ENCODE peak calls at places on chromosomes 5 and 9, in ten cellular contexts. K is stomach, J is esophagus muscularis mucosa, G is HL-60, I is transverse colon, U is HCT116, D is H1, X is GM12878, N is breast epithelium, Y is SK-N-SH. S is an unnamed sample.

GRCh38 chr9:137611623-137612609 is 6.4 kb downstream of the ARRDC1 start:
- DNase-seq in K (peak; percentile 97), J (no peak), G (no peak), I (peak; percentile 94), U (peak; percentile 90), D (no peak), X (no peak), N (peak; percentile 94), Y (peak; percentile 36), S (no peak)

GRCh38 chr9:120475341-120475740 is 104.6 kb downstream of the CDK5RAP2 start:
- DNase-seq in K (no peak), J (peak; percentile 77), G (no peak), I (no peak), U (no peak), D (no peak), X (no peak), N (no peak), Y (no peak), S (no peak)

GRCh38 chr9:129861447-129861827 is 26.2 kb downstream of the USP20 start:
- DNase-seq in K (no peak), J (no peak), G (no peak), I (no peak), U (no peak), D (no peak), X (no peak), N (no peak), Y (no peak), S (no peak)

GRCh38 chr9:71079451-71079850 is 42.0 kb downstream of the TRPM3 start:
- DNase-seq in K (no peak), J (no peak), G (no peak), I (no peak), U (no peak), D (no peak), X (no peak), N (no peak), Y (no peak), S (no peak)

GRCh38 chr5:31193591-31194457 is at the start of gene CDH6:
- DNase-seq in K (no peak), J (no peak), G (no peak), I (peak; percentile 9), U (no peak), D (peak; percentile 81), X (no peak), N (no peak), Y (peak; percentile 75), S (no peak)

GRCh38 chr9:36934478-36935065 is 99.5 kb downstream of the PAX5 start:
- DNase-seq in K (peak; percentile 24), J (no peak), G (no peak), I (no peak), U (no peak), D (no peak), X (no peak), N (no peak), Y (peak; percentile 66), S (no peak)

GRCh38 chr9:83267741-83268140 is 204.8 kb upstream of the RASEF start:
- DNase-seq in K (no peak), J (no peak), G (no peak), I (no peak), U (no peak), D (no peak), X (no peak), N (no peak), Y (no peak), S (no peak)

GRCh38 chr5:139277171-139277570 is 16.4 kb upstream of the MATR3 start:
- DNase-seq in K (no peak), J (no peak), G (no peak), I (no peak), U (no peak), D (no peak), X (no peak), N (no peak), Y (no peak), S (no peak)

GRCh38 chr9:113210815-113211214 is 10.3 kb downstream of the FKBP15 start:
- DNase-seq in K (no peak), J (no peak), G (no peak), I (no peak), U (no peak), D (no peak), X (no peak), N (no peak), Y (no peak), S (no peak)

GRCh38 chr5:65831276-65831675 is 95.1 kb upstream of the ERBIN start:
- DNase-seq in K (no peak), J (no peak), G (no peak), I (no peak), U (no peak), D (no peak), X (no peak), N (no peak), Y (no peak), S (no peak)

GRCh38 chr9:135334953-135335460 is 144.6 kb upstream of the PPP1R26 start:
- DNase-seq in K (no peak), J (no peak), G (no peak), I (no peak), U (no peak), D (no peak), X (no peak), N (no peak), Y (peak; percentile 6), S (no peak)

GRCh38 chr5:14617441-14617840 is 35.8 kb downstream of the OTULINL start:
- DNase-seq in K (no peak), J (no peak), G (no peak), I (no peak), U (no peak), D (no peak), X (no peak), N (no peak), Y (no peak), S (no peak)

GRCh38 chr5:893711-894110 is 1.0 kb downstream of the TRIP13 start:
- DNase-seq in K (no peak), J (no peak), G (no peak), I (no peak), U (no peak), D (no peak), X (no peak), N (no peak), Y (no peak), S (peak; percentile 48)

GRCh38 chr9:69822091-69822750 is 1.6 kb downstream of the CFAP95 start:
- DNase-seq in K (no peak), J (no peak), G (no peak), I (no peak), U (no peak), D (no peak), X (no peak), N (no peak), Y (no peak), S (no peak)

GRCh38 chr5:127298036-127298429 is 7.4 kb downstream of the MEGF10 start:
- DNase-seq in K (no peak), J (no peak), G (no peak), I (no peak), U (no peak), D (no peak), X (no peak), N (no peak), Y (no peak), S (no peak)

GRCh38 chr9:15741015-15741414 is 188.2 kb downstream of the CCDC171 start:
- DNase-seq in K (no peak), J (no peak), G (no peak), I (no peak), U (no peak), D (no peak), X (no peak), N (no peak), Y (no peak), S (no peak)

GRCh38 chr9:15738011-15738410 is 185.2 kb downstream of the CCDC171 start:
- DNase-seq in K (no peak), J (no peak), G (no peak), I (no peak), U (no peak), D (no peak), X (no peak), N (no peak), Y (no peak), S (no peak)

GRCh38 chr9:15735083-15735974 is 182.5 kb downstream of the CCDC171 start:
- DNase-seq in K (no peak), J (no peak), G (no peak), I (no peak), U (no peak), D (no peak), X (no peak), N (no peak), Y (no peak), S (no peak)

DNA sequence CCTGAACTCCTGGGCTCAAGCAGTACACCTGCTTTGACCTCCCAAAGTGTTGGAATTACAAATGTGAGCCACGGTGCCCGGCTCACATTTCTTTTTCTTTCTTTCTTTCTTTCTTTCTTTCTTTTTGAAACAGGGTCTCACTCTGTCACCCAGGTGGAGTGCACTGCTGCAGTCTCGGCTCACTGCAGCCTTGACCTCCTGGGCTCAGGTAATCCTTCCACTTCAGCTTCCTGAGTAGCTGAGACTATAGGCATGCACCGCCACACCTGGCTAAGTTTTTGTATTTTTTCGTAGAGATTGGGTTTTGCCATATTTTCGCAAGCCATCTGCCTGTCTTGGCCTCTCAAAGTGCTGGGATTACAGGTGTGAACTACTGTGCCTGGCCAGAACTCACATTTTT is 183.7 kb downstream of the CCDC171 start:
- DNase-seq in K (no peak), J (no peak), G (no peak), I (no peak), U (no peak), D (no peak), X (no peak), N (no peak), Y (no peak), S (no peak)
- TF ChIP-seq POLR2AphosphoS5 in K (no peak), J (no peak), G (no peak), I (no peak), U (no peak), D (no peak), X (no peak), N (no peak), Y (no peak), S (no peak)

GRCh38 chr9:14395300-14396082 is 81.5 kb upstream of the NFIB start:
- DNase-seq in K (no peak), J (no peak), G (no peak), I (no peak), U (no peak), D (no peak), X (no peak), N (no peak), Y (peak; percentile 23), S (no peak)
- H3K27ac ChIP-seq in K (no peak overlapping the region), J (no peak overlapping the region), G (no peak overlapping the region), I (no peak overlapping the region), U (no peak overlapping the region), D (no peak overlapping the region), X (no peak overlapping the region), N (no peak overlapping the region), Y (no peak overlapping the region), S (no peak overlapping the region)

DNA sequence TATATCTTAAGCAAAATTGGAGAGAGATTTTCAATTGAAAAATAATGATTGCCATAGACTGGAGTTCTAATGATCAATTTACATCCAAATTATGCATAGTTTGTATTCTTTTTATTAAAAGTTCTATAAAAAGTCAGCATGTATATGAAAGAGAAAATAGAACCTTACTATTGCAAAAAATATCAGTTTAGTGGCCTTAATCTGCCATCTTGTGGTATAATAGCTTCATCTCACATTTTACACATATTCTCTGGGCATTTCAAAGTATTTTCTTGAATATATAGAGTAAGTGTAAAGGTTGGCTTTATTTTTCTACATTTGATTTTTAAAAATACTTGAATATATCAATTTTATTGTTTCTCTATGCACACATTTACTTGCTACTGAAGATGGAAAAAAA is 1858.6 kb upstream of the CDH9 start:
- DNase-seq in K (no peak), J (no peak), G (no peak), I (no peak), U (no peak), D (no peak), X (no peak), N (no peak), Y (no peak), S (no peak)
- TF ChIP-seq CTCF in K (no peak), J (no peak), G (no peak), I (no peak), U (no peak), D (peak; percentile 4), X (no peak), N (no peak), Y (peak; percentile 34), S (no peak)

GRCh38 chr5:92492908-92493307 is 1088.1 kb downstream of the NR2F1-AS1 start:
- DNase-seq in K (no peak), J (no peak), G (no peak), I (no peak), U (no peak), D (no peak), X (no peak), N (no peak), Y (no peak), S (no peak)
- TF ChIP-seq POLR2AphosphoS5 in K (no peak), J (no peak), G (no peak), I (no peak), U (no peak), D (no peak), X (no peak), N (no peak), Y (no peak), S (no peak)